ENCODE peak calls at places on chromosomes 7 and 10, in four cellular contexts. One of them, this sample, is unnamed.
A peak's percentile ranks its signal among the peaks of the same experiment; 100 is the strongest.

GRCh38 chr7:31497501-31497900 is 16.4 kb upstream of the ITPRID1 start:
- DNase-seq in NCI-H146: no peak
- DNase-seq in cardiac muscle cell: no peak
- DNase-seq in epithelial cell of proximal tubule: peak; percentile 75
- DNase-seq in this sample: no peak

GRCh38 chr7:41699532-41699931 is 3.4 kb downstream of the INHBA start:
- DNase-seq in cardiac muscle cell: peak; percentile 50
- DNase-seq in NCI-H146: no peak
- DNase-seq in epithelial cell of proximal tubule: no peak
- DNase-seq in this sample: peak; percentile 59

GRCh38 chr7:1704326-1705241 is 34.5 kb downstream of the ELFN1 start:
- DNase-seq in epithelial cell of proximal tubule: no peak
- DNase-seq in cardiac muscle cell: no peak
- DNase-seq in NCI-H146: no peak
- DNase-seq in this sample: no peak

GRCh38 chr10:6018422-6018821 is 41.1 kb upstream of the IL15RA start:
- DNase-seq in cardiac muscle cell: peak; percentile 77
- DNase-seq in epithelial cell of proximal tubule: no peak
- DNase-seq in NCI-H146: no peak
- DNase-seq in this sample: no peak

GRCh38 chr7:126840869-126841268 is 411.9 kb downstream of the GRM8 start:
- DNase-seq in cardiac muscle cell: no peak
- DNase-seq in epithelial cell of proximal tubule: no peak
- DNase-seq in NCI-H146: peak; percentile 3
- DNase-seq in this sample: no peak

GRCh38 chr7:85004402-85004801 is 182.5 kb downstream of the SEMA3D start:
- DNase-seq in cardiac muscle cell: no peak
- DNase-seq in epithelial cell of proximal tubule: no peak
- DNase-seq in NCI-H146: no peak
- DNase-seq in this sample: no peak

GRCh38 chr10:71998840-71999194 is 34.6 kb downstream of the CHST3 start:
- DNase-seq in cardiac muscle cell: peak; percentile 74
- DNase-seq in epithelial cell of proximal tubule: no peak
- DNase-seq in NCI-H146: no peak
- DNase-seq in this sample: peak; percentile 65

GRCh38 chr10:127736222-127736914 is 617 bp upstream of the FOXI2 start:
- DNase-seq in cardiac muscle cell: no peak
- DNase-seq in NCI-H146: no peak
- DNase-seq in epithelial cell of proximal tubule: no peak
- DNase-seq in this sample: no peak

GRCh38 chr10:121437596-121437995 is 160.6 kb downstream of the FGFR2 start:
- DNase-seq in cardiac muscle cell: peak; percentile 28
- DNase-seq in epithelial cell of proximal tubule: no peak
- DNase-seq in NCI-H146: no peak
- DNase-seq in this sample: no peak

GRCh38 chr7:12434012-12434642 is 30.5 kb upstream of the VWDE start:
- DNase-seq in epithelial cell of proximal tubule: no peak
- DNase-seq in cardiac muscle cell: peak; percentile 2
- DNase-seq in NCI-H146: peak; percentile 5
- DNase-seq in this sample: no peak

GRCh38 chr10:70234668-70235447 is 1.6 kb upstream of the PPA1 start:
- DNase-seq in epithelial cell of proximal tubule: no peak
- DNase-seq in cardiac muscle cell: peak; percentile 88
- DNase-seq in NCI-H146: no peak
- DNase-seq in this sample: no peak

GRCh38 chr7:139582130-139582650 is 58.7 kb downstream of the CLEC2L start:
- DNase-seq in NCI-H146: no peak
- DNase-seq in epithelial cell of proximal tubule: no peak
- DNase-seq in cardiac muscle cell: no peak
- DNase-seq in this sample: no peak

GRCh38 chr7:100568176-100568935 is 5.3 kb downstream of the SAP25 start:
- DNase-seq in NCI-H146: no peak
- DNase-seq in cardiac muscle cell: no peak
- DNase-seq in epithelial cell of proximal tubule: no peak
- DNase-seq in this sample: no peak

GRCh38 chr7:117269895-117270294 is 53.0 kb downstream of the WNT2 start:
- DNase-seq in cardiac muscle cell: peak; percentile 55
- DNase-seq in epithelial cell of proximal tubule: peak; percentile 36
- DNase-seq in NCI-H146: no peak
- DNase-seq in this sample: peak; percentile 62

GRCh38 chr10:29007748-29008610 is 280.9 kb upstream of the LYZL1 start:
- DNase-seq in cardiac muscle cell: peak; percentile 77
- DNase-seq in NCI-H146: peak; percentile 38
- DNase-seq in epithelial cell of proximal tubule: no peak
- DNase-seq in this sample: no peak

GRCh38 chr10:120978589-120979252 is 127.6 kb downstream of the WDR11 start:
- DNase-seq in epithelial cell of proximal tubule: no peak
- DNase-seq in NCI-H146: peak; percentile 38
- DNase-seq in cardiac muscle cell: peak; percentile 11
- DNase-seq in this sample: no peak